ENCODE peak calls at places on chromosomes 7 and 10, in ten cellular contexts. One of them, this sample, is unnamed.

GRCh38 chr7:28605427-28605826 is 193.1 kb downstream of the CREB5 start:
- DNase-seq in activated B cell treated with CpG ODN at 0.5 μM for 24 hours: no peak
- DNase-seq in astrocyte of the cerebellum: no peak
- DNase-seq in Calu3: no peak
- DNase-seq in GM12865: no peak
- DNase-seq in HL-60: no peak
- DNase-seq in nephron progenitor cell: no peak
- DNase-seq in WERI-Rb-1: no peak
- DNase-seq in Peyer's patch: no peak
- DNase-seq in left ventricle myocardium inferior: no peak
- DNase-seq in this sample: no peak

GRCh38 chr7:78074713-78075112 is 276.1 kb downstream of the PHTF2 start:
- DNase-seq in activated B cell treated with CpG ODN at 0.5 μM for 24 hours: no peak
- DNase-seq in astrocyte of the cerebellum: no peak
- DNase-seq in Calu3: no peak
- DNase-seq in GM12865: no peak
- DNase-seq in HL-60: no peak
- DNase-seq in nephron progenitor cell: no peak
- DNase-seq in WERI-Rb-1: no peak
- DNase-seq in Peyer's patch: no peak
- DNase-seq in left ventricle myocardium inferior: no peak
- DNase-seq in this sample: no peak

GRCh38 chr10:58081353-58081752 is 186.3 kb downstream of the IPMK start:
- DNase-seq in activated B cell treated with CpG ODN at 0.5 μM for 24 hours: no peak
- DNase-seq in astrocyte of the cerebellum: peak; percentile 11
- DNase-seq in Calu3: peak; percentile 15
- DNase-seq in GM12865: no peak
- DNase-seq in HL-60: no peak
- DNase-seq in nephron progenitor cell: no peak
- DNase-seq in WERI-Rb-1: no peak
- DNase-seq in Peyer's patch: no peak
- DNase-seq in left ventricle myocardium inferior: no peak
- DNase-seq in this sample: no peak

GRCh38 chr10:59954296-59954695 is 47.9 kb upstream of the CCDC6 start:
- DNase-seq in activated B cell treated with CpG ODN at 0.5 μM for 24 hours: no peak
- DNase-seq in astrocyte of the cerebellum: no peak
- DNase-seq in Calu3: no peak
- DNase-seq in GM12865: no peak
- DNase-seq in HL-60: no peak
- DNase-seq in nephron progenitor cell: no peak
- DNase-seq in WERI-Rb-1: no peak
- DNase-seq in Peyer's patch: no peak
- DNase-seq in left ventricle myocardium inferior: no peak
- DNase-seq in this sample: no peak

GRCh38 chr10:131993298-131993674 is 11.6 kb upstream of the BNIP3 start:
- DNase-seq in activated B cell treated with CpG ODN at 0.5 μM for 24 hours: no peak
- DNase-seq in astrocyte of the cerebellum: no peak
- DNase-seq in Calu3: no peak
- DNase-seq in GM12865: no peak
- DNase-seq in HL-60: no peak
- DNase-seq in nephron progenitor cell: no peak
- DNase-seq in WERI-Rb-1: no peak
- DNase-seq in Peyer's patch: no peak
- DNase-seq in left ventricle myocardium inferior: no peak
- DNase-seq in this sample: no peak

GRCh38 chr10:123318516-123318915 is 164.3 kb downstream of the BUB3 start:
- DNase-seq in activated B cell treated with CpG ODN at 0.5 μM for 24 hours: no peak
- DNase-seq in astrocyte of the cerebellum: no peak
- DNase-seq in Calu3: no peak
- DNase-seq in GM12865: no peak
- DNase-seq in HL-60: no peak
- DNase-seq in nephron progenitor cell: no peak
- DNase-seq in WERI-Rb-1: no peak
- DNase-seq in Peyer's patch: no peak
- DNase-seq in left ventricle myocardium inferior: no peak
- DNase-seq in this sample: no peak

GRCh38 chr10:78437407-78437768 is 403.7 kb downstream of the RPS24 start:
- DNase-seq in activated B cell treated with CpG ODN at 0.5 μM for 24 hours: no peak
- DNase-seq in astrocyte of the cerebellum: no peak
- DNase-seq in Calu3: no peak
- DNase-seq in GM12865: peak; percentile 5
- DNase-seq in HL-60: peak; percentile 28
- DNase-seq in nephron progenitor cell: no peak
- DNase-seq in WERI-Rb-1: no peak
- DNase-seq in Peyer's patch: no peak
- DNase-seq in left ventricle myocardium inferior: no peak
- DNase-seq in this sample: no peak

GRCh38 chr10:89274928-89275327 is 23.4 kb upstream of the LIPA start:
- DNase-seq in activated B cell treated with CpG ODN at 0.5 μM for 24 hours: no peak
- DNase-seq in astrocyte of the cerebellum: peak; percentile 32
- DNase-seq in Calu3: no peak
- DNase-seq in GM12865: no peak
- DNase-seq in HL-60: no peak
- DNase-seq in nephron progenitor cell: no peak
- DNase-seq in WERI-Rb-1: no peak
- DNase-seq in Peyer's patch: no peak
- DNase-seq in left ventricle myocardium inferior: no peak
- DNase-seq in this sample: no peak

GRCh38 chr10:119103687-119104652 is at the start of gene DENND10:
- DNase-seq in activated B cell treated with CpG ODN at 0.5 μM for 24 hours: peak; percentile 69
- DNase-seq in astrocyte of the cerebellum: peak; percentile 47
- DNase-seq in Calu3: peak; percentile 66
- DNase-seq in GM12865: peak; percentile 92
- DNase-seq in HL-60: peak; percentile 62
- DNase-seq in nephron progenitor cell: peak; percentile 85
- DNase-seq in WERI-Rb-1: peak; percentile 69
- DNase-seq in Peyer's patch: peak; percentile 91
- DNase-seq in left ventricle myocardium inferior: peak; percentile 85
- DNase-seq in this sample: peak; percentile 69

GRCh38 chr10:119654540-119654939 is 3.4 kb downstream of the BAG3 start:
- DNase-seq in activated B cell treated with CpG ODN at 0.5 μM for 24 hours: no peak
- DNase-seq in astrocyte of the cerebellum: no peak
- DNase-seq in Calu3: peak; percentile 9
- DNase-seq in GM12865: no peak
- DNase-seq in HL-60: no peak
- DNase-seq in nephron progenitor cell: no peak
- DNase-seq in WERI-Rb-1: no peak
- DNase-seq in Peyer's patch: no peak
- DNase-seq in left ventricle myocardium inferior: peak; percentile 31
- DNase-seq in this sample: no peak

GRCh38 chr10:28922127-28922526 is 244.8 kb downstream of the BAMBI start:
- DNase-seq in activated B cell treated with CpG ODN at 0.5 μM for 24 hours: no peak
- DNase-seq in astrocyte of the cerebellum: no peak
- DNase-seq in Calu3: peak; percentile 22
- DNase-seq in GM12865: no peak
- DNase-seq in HL-60: no peak
- DNase-seq in nephron progenitor cell: no peak
- DNase-seq in WERI-Rb-1: no peak
- DNase-seq in Peyer's patch: no peak
- DNase-seq in left ventricle myocardium inferior: no peak
- DNase-seq in this sample: no peak

GRCh38 chr7:127715272-127715671 is 63.3 kb downstream of the SND1 start:
- DNase-seq in activated B cell treated with CpG ODN at 0.5 μM for 24 hours: no peak
- DNase-seq in astrocyte of the cerebellum: no peak
- DNase-seq in Calu3: no peak
- DNase-seq in GM12865: no peak
- DNase-seq in HL-60: no peak
- DNase-seq in nephron progenitor cell: no peak
- DNase-seq in WERI-Rb-1: no peak
- DNase-seq in Peyer's patch: no peak
- DNase-seq in left ventricle myocardium inferior: no peak
- DNase-seq in this sample: no peak

GRCh38 chr7:2929321-2930201 is 85.5 kb upstream of the GNA12 start:
- DNase-seq in activated B cell treated with CpG ODN at 0.5 μM for 24 hours: no peak
- DNase-seq in astrocyte of the cerebellum: no peak
- DNase-seq in Calu3: no peak
- DNase-seq in GM12865: no peak
- DNase-seq in HL-60: no peak
- DNase-seq in nephron progenitor cell: no peak
- DNase-seq in WERI-Rb-1: no peak
- DNase-seq in Peyer's patch: peak; percentile 27
- DNase-seq in left ventricle myocardium inferior: peak; percentile 7
- DNase-seq in this sample: no peak

GRCh38 chr10:64112697-64113367 is 591.6 kb downstream of the REEP3 start:
- DNase-seq in activated B cell treated with CpG ODN at 0.5 μM for 24 hours: no peak
- DNase-seq in astrocyte of the cerebellum: no peak
- DNase-seq in Calu3: no peak
- DNase-seq in GM12865: no peak
- DNase-seq in HL-60: no peak
- DNase-seq in nephron progenitor cell: no peak
- DNase-seq in WERI-Rb-1: no peak
- DNase-seq in Peyer's patch: no peak
- DNase-seq in left ventricle myocardium inferior: no peak
- DNase-seq in this sample: no peak

GRCh38 chr7:119472398-119473038 is 800.5 kb upstream of the KCND2 start:
- DNase-seq in activated B cell treated with CpG ODN at 0.5 μM for 24 hours: no peak
- DNase-seq in astrocyte of the cerebellum: no peak
- DNase-seq in Calu3: peak; percentile 23
- DNase-seq in GM12865: no peak
- DNase-seq in HL-60: no peak
- DNase-seq in nephron progenitor cell: peak; percentile 2
- DNase-seq in WERI-Rb-1: no peak
- DNase-seq in Peyer's patch: no peak
- DNase-seq in left ventricle myocardium inferior: no peak
- DNase-seq in this sample: no peak

GRCh38 chr7:2474813-2475677 is 1.2 kb downstream of the GRIFIN start:
- DNase-seq in activated B cell treated with CpG ODN at 0.5 μM for 24 hours: no peak
- DNase-seq in astrocyte of the cerebellum: no peak
- DNase-seq in Calu3: no peak
- DNase-seq in GM12865: no peak
- DNase-seq in HL-60: no peak
- DNase-seq in nephron progenitor cell: no peak
- DNase-seq in WERI-Rb-1: no peak
- DNase-seq in Peyer's patch: peak; percentile 43
- DNase-seq in left ventricle myocardium inferior: no peak
- DNase-seq in this sample: no peak

GRCh38 chr7:140673063-140673769 is 471 bp downstream of the ADCK2 start:
- DNase-seq in activated B cell treated with CpG ODN at 0.5 μM for 24 hours: peak; percentile 67
- DNase-seq in astrocyte of the cerebellum: no peak
- DNase-seq in Calu3: peak; percentile 62
- DNase-seq in GM12865: peak; percentile 48
- DNase-seq in HL-60: peak; percentile 17
- DNase-seq in nephron progenitor cell: peak; percentile 67
- DNase-seq in WERI-Rb-1: peak; percentile 47
- DNase-seq in Peyer's patch: peak; percentile 84
- DNase-seq in left ventricle myocardium inferior: peak; percentile 33
- DNase-seq in this sample: peak; percentile 54
- TF ChIP-seq CTCF in activated B cell treated with CpG ODN at 0.5 μM for 24 hours: no peak
- TF ChIP-seq CTCF in astrocyte of the cerebellum: no peak
- TF ChIP-seq CTCF in Calu3: no peak
- TF ChIP-seq CTCF in GM12865: no peak
- TF ChIP-seq CTCF in HL-60: no peak
- TF ChIP-seq CTCF in nephron progenitor cell: no peak
- TF ChIP-seq CTCF in WERI-Rb-1: no peak
- TF ChIP-seq CTCF in Peyer's patch: no peak
- TF ChIP-seq CTCF in left ventricle myocardium inferior: no peak
- TF ChIP-seq CTCF in this sample: no peak

GRCh38 chr7:100400656-100401055 is 27.4 kb downstream of the PILRA start:
- DNase-seq in activated B cell treated with CpG ODN at 0.5 μM for 24 hours: no peak
- DNase-seq in astrocyte of the cerebellum: no peak
- DNase-seq in Calu3: no peak
- DNase-seq in GM12865: peak; percentile 48
- DNase-seq in HL-60: no peak
- DNase-seq in nephron progenitor cell: peak; percentile 60
- DNase-seq in WERI-Rb-1: peak; percentile 63
- DNase-seq in Peyer's patch: no peak
- DNase-seq in left ventricle myocardium inferior: no peak
- DNase-seq in this sample: no peak
- TF ChIP-seq CTCF in activated B cell treated with CpG ODN at 0.5 μM for 24 hours: no peak
- TF ChIP-seq CTCF in astrocyte of the cerebellum: peak; percentile 7
- TF ChIP-seq CTCF in Calu3: no peak
- TF ChIP-seq CTCF in GM12865: peak; percentile 3
- TF ChIP-seq CTCF in HL-60: no peak
- TF ChIP-seq CTCF in nephron progenitor cell: peak; percentile 27
- TF ChIP-seq CTCF in WERI-Rb-1: peak; percentile 58
- TF ChIP-seq CTCF in Peyer's patch: no peak
- TF ChIP-seq CTCF in left ventricle myocardium inferior: no peak
- TF ChIP-seq CTCF in this sample: no peak

DNA sequence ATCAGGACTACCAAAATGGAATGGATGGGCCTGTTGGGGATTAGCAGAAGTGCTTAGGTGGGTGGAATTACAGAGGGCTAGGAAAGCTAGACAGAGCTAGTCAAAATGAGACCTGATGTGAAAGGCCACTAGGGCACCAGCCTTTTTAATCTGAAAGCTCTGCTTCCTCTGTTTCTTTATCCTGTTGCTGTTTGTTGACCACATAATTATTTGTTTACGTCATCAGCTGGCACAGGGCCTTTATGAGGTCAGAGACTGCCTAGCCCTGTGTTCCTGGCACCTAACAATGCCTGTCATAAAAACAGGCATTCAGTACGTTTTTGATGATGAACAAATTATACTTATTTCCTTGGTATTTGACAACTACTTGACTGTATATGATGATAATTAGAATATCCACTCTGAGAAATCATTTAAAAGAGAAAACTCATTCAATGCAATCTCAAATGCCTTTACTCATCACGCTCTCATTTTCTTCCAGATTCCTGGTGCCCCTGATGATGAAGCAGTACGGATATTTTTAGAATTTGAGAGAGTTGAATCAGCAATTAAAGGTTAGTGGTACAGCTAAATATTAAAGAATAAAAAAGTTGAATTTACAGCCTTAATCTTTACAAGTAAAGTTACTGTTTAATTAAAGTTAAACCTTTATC is 26.1 kb downstream of the RBM17 start:
- DNase-seq in activated B cell treated with CpG ODN at 0.5 μM for 24 hours: no peak
- DNase-seq in astrocyte of the cerebellum: no peak
- DNase-seq in Calu3: no peak
- DNase-seq in GM12865: peak; percentile 58
- DNase-seq in HL-60: no peak
- DNase-seq in nephron progenitor cell: no peak
- DNase-seq in WERI-Rb-1: no peak
- DNase-seq in Peyer's patch: no peak
- DNase-seq in left ventricle myocardium inferior: no peak
- DNase-seq in this sample: no peak
- TF ChIP-seq CTCF in activated B cell treated with CpG ODN at 0.5 μM for 24 hours: no peak
- TF ChIP-seq CTCF in astrocyte of the cerebellum: no peak
- TF ChIP-seq CTCF in Calu3: no peak
- TF ChIP-seq CTCF in GM12865: no peak
- TF ChIP-seq CTCF in HL-60: no peak
- TF ChIP-seq CTCF in nephron progenitor cell: no peak
- TF ChIP-seq CTCF in WERI-Rb-1: no peak
- TF ChIP-seq CTCF in Peyer's patch: no peak
- TF ChIP-seq CTCF in left ventricle myocardium inferior: no peak
- TF ChIP-seq CTCF in this sample: no peak

GRCh38 chr10:121088524-121088923 is 237.4 kb downstream of the WDR11 start:
- DNase-seq in activated B cell treated with CpG ODN at 0.5 μM for 24 hours: no peak
- DNase-seq in astrocyte of the cerebellum: no peak
- DNase-seq in Calu3: peak; percentile 43
- DNase-seq in GM12865: no peak
- DNase-seq in HL-60: peak; percentile 25
- DNase-seq in nephron progenitor cell: peak; percentile 35
- DNase-seq in WERI-Rb-1: peak; percentile 64
- DNase-seq in Peyer's patch: no peak
- DNase-seq in left ventricle myocardium inferior: no peak
- DNase-seq in this sample: no peak
- TF ChIP-seq CTCF in activated B cell treated with CpG ODN at 0.5 μM for 24 hours: no peak
- TF ChIP-seq CTCF in astrocyte of the cerebellum: peak; percentile 47
- TF ChIP-seq CTCF in Calu3: no peak
- TF ChIP-seq CTCF in GM12865: no peak
- TF ChIP-seq CTCF in HL-60: peak; percentile 41
- TF ChIP-seq CTCF in nephron progenitor cell: peak; percentile 21
- TF ChIP-seq CTCF in WERI-Rb-1: peak; percentile 54
- TF ChIP-seq CTCF in Peyer's patch: peak; percentile 6
- TF ChIP-seq CTCF in left ventricle myocardium inferior: no peak
- TF ChIP-seq CTCF in this sample: no peak

This sample was measured in natural killer cell.